ENCODE peak calls at places on chromosome 22, in five cellular contexts. S is foreskin keratinocyte, K is GM23338, M is kidney, Y is upper lobe of right lung. U is an unnamed sample.

GRCh38 chr22:49643466-49643865 is 184.2 kb downstream of the BRD1 start:
- DNase-seq in K (no peak), Y (no peak), S (no peak), M (no peak), U (no peak)

GRCh38 chr22:36386900-36387663 is 685 bp downstream of the MYH9 start:
- DNase-seq in M (peak; percentile 93), Y (peak; percentile 93), S (no peak), K (peak; percentile 38), U (no peak)

GRCh38 chr22:36238348-36239149 is 778 bp downstream of the APOL2 start:
- DNase-seq in M (peak; percentile 60), S (no peak), Y (no peak), K (no peak), U (no peak)

GRCh38 chr22:49968831-49969661 is 8.5 kb downstream of the PIM3 start:
- DNase-seq in K (no peak), S (no peak), M (peak; percentile 82), Y (peak; percentile 68), U (peak; percentile 49)

GRCh38 chr22:24421428-24421931 is 5.9 kb upstream of the ADORA2A start:
- DNase-seq in M (no peak), S (no peak), K (peak; percentile 92), Y (no peak), U (peak; percentile 45)

GRCh38 chr22:38766076-38766777 is 10.4 kb upstream of the SUN2 start:
- DNase-seq in Y (no peak), K (peak; percentile 93), S (peak; percentile 70), M (no peak), U (peak; percentile 51)

GRCh38 chr22:24108073-24108472 is 73.2 kb upstream of the SUSD2 start:
- DNase-seq in M (no peak), S (no peak), K (peak; percentile 75), Y (no peak), U (no peak)

GRCh38 chr22:17576475-17576874 is 13.2 kb downstream of the SLC25A18 start:
- DNase-seq in Y (no peak), S (peak; percentile 100), K (peak; percentile 51), M (peak; percentile 66), U (no peak)

GRCh38 chr22:30422481-30423295 is 2.9 kb upstream of the MTFP1 start:
- DNase-seq in M (peak; percentile 85), Y (peak; percentile 80), K (peak; percentile 76), S (peak; percentile 86), U (peak; percentile 52)

GRCh38 chr22:20463324-20464095 is 25.9 kb upstream of the SCARF2 start:
- DNase-seq in Y (peak; percentile 19), M (peak; percentile 13), K (no peak), S (no peak), U (peak; percentile 67)

GRCh38 chr22:39278040-39278439 is 33.3 kb upstream of the PDGFB start:
- DNase-seq in K (peak; percentile 38), M (no peak), Y (no peak), S (no peak), U (no peak)

GRCh38 chr22:47618611-47619010 is 856.2 kb downstream of the TBC1D22A start:
- DNase-seq in S (no peak), M (no peak), K (no peak), Y (peak; percentile 35), U (no peak)

GRCh38 chr22:50712341-50713007 is 25.5 kb upstream of the ACR start:
- DNase-seq in M (no peak), K (no peak), Y (peak; percentile 56), S (no peak), U (no peak)

GRCh38 chr22:31448382-31448781 is 41.3 kb downstream of the EIF4ENIF1 start:
- DNase-seq in M (no peak), S (no peak), K (no peak), Y (no peak), U (no peak)

GRCh38 chr22:44701187-44701586 is 817 bp upstream of the PRR5 start:
- DNase-seq in Y (no peak), K (no peak), M (no peak), S (no peak), U (no peak)

GRCh38 chr22:38923463-38924196 is 33.8 kb upstream of the APOBEC3A start:
- DNase-seq in K (peak; percentile 62), M (peak; percentile 92), S (peak; percentile 57), Y (peak; percentile 79), U (no peak)

DNA sequence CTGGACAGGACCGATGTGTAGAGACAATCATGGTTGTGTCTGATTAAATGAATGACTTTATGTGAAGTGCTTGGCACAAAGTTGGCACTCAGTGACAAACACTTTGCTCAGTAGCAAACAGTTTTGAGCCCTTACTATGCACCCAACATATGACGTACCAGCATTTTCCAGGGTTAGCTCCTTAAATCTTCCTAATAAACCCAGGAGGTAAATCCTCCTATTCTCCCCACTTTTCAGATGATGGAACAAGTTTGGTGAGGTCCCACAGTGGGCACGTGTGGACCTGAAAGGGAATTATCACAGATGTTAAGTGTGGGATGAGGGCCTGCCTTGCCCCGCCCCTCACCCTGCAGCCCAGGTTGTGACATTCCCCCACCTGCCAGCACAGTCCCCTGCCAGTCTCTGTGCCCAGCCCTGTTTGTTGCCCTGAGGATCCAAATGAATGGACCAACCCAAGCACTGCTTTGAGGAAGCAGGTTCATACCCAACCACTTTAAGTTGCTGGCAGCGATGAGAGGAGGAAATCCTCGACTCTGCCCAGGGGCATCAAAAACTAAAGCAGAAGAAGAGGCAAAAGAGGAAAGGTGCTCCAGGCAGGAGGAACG is 6.6 kb upstream of the CARD10 start:
- DNase-seq in M (peak; percentile 35), K (no peak), S (peak; percentile 77), Y (no peak), U (no peak)
- TF ChIP-seq CTCF in M (no peak), K (no peak), S (no peak), Y (no peak), U (no peak)

GRCh38 chr22:41285820-41286638 is at the start of gene RANGAP1:
- DNase-seq in S (peak; percentile 98), Y (peak; percentile 99), K (peak; percentile 99), M (peak; percentile 99), U (peak; percentile 96)
- H3K4me1 ChIP-seq in S (peaks cover 27% of the 10 kb centered on the region), Y (peaks cover 37% of the 10 kb centered on the region), K (peaks cover 43% of the 10 kb centered on the region), M (peaks cover 12% of the 10 kb centered on the region), U (peaks cover 15% of the 10 kb centered on the region)

GRCh38 chr22:37741312-37741795 is 44.5 kb downstream of the TRIOBP start:
- DNase-seq in K (peak; percentile 45), Y (peak; percentile 85), M (peak; percentile 86), S (peak; percentile 80), U (no peak)
- H3K27ac ChIP-seq in K (no peak overlapping the region), Y (peak overlapping the region; percentile 33), M (no peak overlapping the region), S (no peak overlapping the region), U (no peak overlapping the region)

GRCh38 chr22:25892678-25893077 is 150.7 kb downstream of the MYO18B start:
- DNase-seq in K (peak; percentile 22), Y (no peak), M (no peak), S (no peak), U (no peak)
- TF ChIP-seq CTCF in K (peak; percentile 45), Y (no peak), M (no peak), S (no peak), U (no peak)

DNA sequence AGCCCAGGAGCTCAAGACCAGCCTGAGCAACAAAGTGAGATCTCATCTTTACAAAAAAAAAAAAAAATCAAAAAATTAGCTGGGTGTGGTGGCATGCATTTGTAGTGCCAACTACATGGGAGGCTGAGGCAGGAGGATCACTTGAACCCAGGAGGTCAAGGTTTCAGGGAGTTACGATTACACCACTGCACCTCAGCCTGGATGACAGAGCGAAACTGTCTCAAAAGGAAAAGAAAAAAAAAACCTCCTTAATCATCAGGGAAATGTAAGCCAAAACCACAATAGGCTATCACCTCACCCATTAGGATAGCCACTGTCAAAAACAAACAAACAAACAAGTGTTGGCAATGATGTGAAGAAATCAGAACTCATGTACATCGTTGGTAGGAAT is 13.4 kb downstream of the DGCR2 start:
- DNase-seq in K (no peak), Y (no peak), S (no peak), M (no peak), U (no peak)
- H3K4me1 ChIP-seq in K (peaks cover 27% of the 10 kb centered on the region), Y (peaks cover 60% of the 10 kb centered on the region), S (peaks cover 22% of the 10 kb centered on the region), M (peaks cover 11% of the 10 kb centered on the region), U (peaks cover 57% of the 10 kb centered on the region)

U was measured in CD8-positive, alpha-beta T cell.